ENCODE peak calls at places on chromosome 1, in ten cellular contexts. W, E, M, H, P, U, C, N, I and R are unnamed samples. For H3K27me3, the result is how much of the 10 kb centered on the place peaks cover.

GRCh38 chr1:46487818-46488218 is 1.8 kb upstream of the DMBX1 start:
- DNase-seq in W (peak), E (no peak), M (no peak), H (no peak), P (no peak), U (no peak), C (no peak), N (no peak), I (no peak), R (no peak)

GRCh38 chr1:117592155-117592554 is 13.7 kb upstream of the TENT5C start:
- DNase-seq in W (no peak), E (no peak), M (no peak), H (no peak), P (no peak), U (no peak), C (no peak), N (no peak), I (no peak), R (no peak)

GRCh38 chr1:230315099-230315498 is 111.0 kb downstream of the PGBD5 start:
- DNase-seq in W (no peak), E (no peak), M (no peak), H (no peak), P (no peak), U (no peak), C (no peak), N (no peak), I (no peak), R (no peak)

GRCh38 chr1:77545970-77546369 is 136.5 kb downstream of the ZZZ3 start:
- DNase-seq in W (no peak), E (no peak), M (peak), H (no peak), P (peak), U (no peak), C (no peak), N (no peak), I (no peak), R (no peak)

GRCh38 chr1:161163793-161164192 is 2.4 kb upstream of the PPOX start:
- DNase-seq in W (no peak), E (no peak), M (no peak), H (no peak), P (no peak), U (no peak), C (no peak), N (no peak), I (no peak), R (no peak)

GRCh38 chr1:22142315-22143064 is 407 bp downstream of the WNT4 start:
- DNase-seq in W (peak), E (no peak), M (no peak), H (peak), P (peak), U (no peak), C (no peak), N (no peak), I (no peak), R (peak)

GRCh38 chr1:206012086-206012859 is 9.1 kb upstream of the RAB7B start:
- DNase-seq in W (no peak), E (peak), M (no peak), H (peak), P (no peak), U (peak), C (peak), N (peak), I (no peak), R (no peak)

GRCh38 chr1:197911172-197911856 is 5.9 kb upstream of the LHX9 start:
- DNase-seq in W (peak), E (no peak), M (no peak), H (peak), P (no peak), U (no peak), C (no peak), N (no peak), I (no peak), R (peak)

GRCh38 chr1:82464362-82464931 is 663.7 kb downstream of the ADGRL2 start:
- DNase-seq in W (peak), E (peak), M (no peak), H (no peak), P (peak), U (no peak), C (peak), N (no peak), I (no peak), R (peak)

GRCh38 chr1:59819566-59820438 is 5.1 kb downstream of the HOOK1 start:
- DNase-seq in W (no peak), E (no peak), M (no peak), H (no peak), P (no peak), U (no peak), C (no peak), N (no peak), I (no peak), R (no peak)

GRCh38 chr1:225825078-225825477 is 15.2 kb downstream of the EPHX1 start:
- DNase-seq in W (no peak), E (no peak), M (no peak), H (no peak), P (no peak), U (no peak), C (no peak), N (peak), I (no peak), R (no peak)

GRCh38 chr1:93221913-93222312 is 41.4 kb downstream of the CCDC18 start:
- DNase-seq in W (no peak), E (no peak), M (peak), H (no peak), P (peak), U (peak), C (no peak), N (peak), I (no peak), R (no peak)

GRCh38 chr1:197876894-197877293 is 25.5 kb upstream of the C1orf53 start:
- DNase-seq in W (no peak), E (no peak), M (no peak), H (no peak), P (no peak), U (no peak), C (no peak), N (no peak), I (no peak), R (no peak)

GRCh38 chr1:158806909-158807601 is 24.1 kb upstream of the MNDA start:
- DNase-seq in W (no peak), E (no peak), M (no peak), H (no peak), P (no peak), U (no peak), C (no peak), N (no peak), I (no peak), R (no peak)

GRCh38 chr1:162709870-162710269 is 77.6 kb downstream of the DDR2 start:
- DNase-seq in W (no peak), E (no peak), M (peak), H (no peak), P (no peak), U (no peak), C (no peak), N (no peak), I (no peak), R (no peak)

GRCh38 chr1:100606438-100606837 is 68.5 kb downstream of the GPR88 start:
- DNase-seq in W (peak), E (peak), M (peak), H (no peak), P (peak), U (no peak), C (peak), N (no peak), I (peak), R (peak)

GRCh38 chr1:226786550-226786949 is 47.5 kb upstream of the ITPKB start:
- DNase-seq in W (no peak), E (no peak), M (no peak), H (no peak), P (no peak), U (no peak), C (no peak), N (no peak), I (no peak), R (no peak)

GRCh38 chr1:80769351-80769750 is 1031.4 kb upstream of the ADGRL2 start:
- DNase-seq in W (no peak), E (no peak), M (no peak), H (no peak), P (no peak), U (no peak), C (no peak), N (no peak), I (no peak), R (no peak)

GRCh38 chr1:154353460-154353904 is 28.2 kb downstream of the ATP8B2 start:
- DNase-seq in W (peak), E (no peak), M (peak), H (no peak), P (peak), U (no peak), C (no peak), N (peak), I (peak), R (peak)

GRCh38 chr1:154998818-154999650 is 3.6 kb upstream of the ZBTB7B start:
- DNase-seq in W (peak), E (peak), M (peak), H (peak), P (peak), U (peak), C (peak), N (no peak), I (peak), R (peak)

GRCh38 chr1:89607156-89607555 is 25.8 kb upstream of the LRRC8C start:
- DNase-seq in W (no peak), E (no peak), M (no peak), H (no peak), P (no peak), U (no peak), C (no peak), N (no peak), I (no peak), R (no peak)

GRCh38 chr1:218171302-218171893 is 113.7 kb upstream of the RRP15 start:
- DNase-seq in W (peak), E (no peak), M (peak), H (no peak), P (peak), U (no peak), C (no peak), N (peak), I (peak), R (no peak)

GRCh38 chr1:6109688-6110087 is 64.0 kb downstream of the KCNAB2 start:
- DNase-seq in W (no peak), E (peak), M (no peak), H (no peak), P (no peak), U (no peak), C (peak), N (no peak), I (no peak), R (no peak)
- H3K27me3 ChIP-seq in W (under half), E (under half), M (under half), H (under half), P (under half), U (under half), C (under half), N (under half), I (under half), R (under half)

DNA sequence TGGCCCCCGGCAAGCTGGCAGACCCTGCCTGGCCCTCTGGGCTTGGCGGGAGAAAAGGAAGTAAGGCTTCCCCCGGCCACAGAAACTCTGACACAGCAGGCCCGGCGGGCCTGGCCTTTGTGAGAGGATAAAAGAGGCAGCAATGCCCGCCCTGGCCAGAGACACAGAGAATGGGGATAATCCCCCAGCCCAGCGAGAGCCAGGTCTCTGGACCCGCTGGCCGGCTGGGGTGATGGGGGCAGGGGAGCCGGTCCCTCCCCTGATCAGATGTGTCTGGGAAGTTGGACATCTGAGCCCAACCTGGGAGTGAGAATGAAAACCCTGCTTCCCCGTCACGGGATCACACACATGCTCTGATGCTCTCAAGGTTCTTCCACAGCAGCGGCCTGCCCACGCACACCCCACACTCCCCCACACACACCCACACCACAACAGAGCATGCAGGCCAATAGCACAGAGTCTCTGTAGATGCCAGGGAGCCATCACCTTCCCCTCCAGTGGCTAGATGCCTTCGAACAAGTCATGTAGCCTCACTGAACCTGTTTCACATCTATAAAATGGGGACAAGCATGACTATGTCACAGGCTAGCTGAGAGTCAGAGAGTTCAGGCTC is 4.2 kb downstream of the RSPO1 start:
- DNase-seq in W (peak), E (no peak), M (no peak), H (no peak), P (no peak), U (no peak), C (no peak), N (no peak), I (no peak), R (no peak)
- H3K4me3 ChIP-seq in W (peak), E (no peak), M (no peak), H (no peak), P (no peak), U (no peak), C (no peak), N (no peak), I (no peak), R (no peak)

GRCh38 chr1:11879311-11880180 is 20.8 kb upstream of the NPPB start:
- DNase-seq in W (no peak), E (no peak), M (no peak), H (no peak), P (no peak), U (no peak), C (no peak), N (no peak), I (no peak), R (no peak)
- H3K27me3 ChIP-seq in W (under half), E (under half), M (half or more), H (under half), P (under half), U (under half), C (under half), N (under half), I (under half), R (under half)

GRCh38 chr1:44673675-44674112 is 587 bp downstream of the TMEM53 start:
- DNase-seq in W (no peak), E (no peak), M (no peak), H (no peak), P (no peak), U (no peak), C (no peak), N (no peak), I (no peak), R (no peak)

GRCh38 chr1:44677201-44677520 is 2.6 kb downstream of the ARMH1 start:
- DNase-seq in W (peak), E (no peak), M (peak), H (no peak), P (peak), U (no peak), C (no peak), N (peak), I (no peak), R (no peak)

GRCh38 chr1:44676484-44677200 is 2.1 kb downstream of the ARMH1 start:
- DNase-seq in W (no peak), E (no peak), M (peak), H (no peak), P (peak), U (no peak), C (no peak), N (no peak), I (no peak), R (no peak)

GRCh38 chr1:44674113-44675000 is at the start of the genes ARMH1 and TMEM53:
- DNase-seq in W (peak), E (peak), M (peak), H (peak), P (peak), U (peak), C (peak), N (peak), I (peak), R (peak)

GRCh38 chr1:44675186-44675585 is 672 bp downstream of the ARMH1 start:
- DNase-seq in W (no peak), E (peak), M (no peak), H (no peak), P (no peak), U (no peak), C (no peak), N (no peak), I (no peak), R (no peak)
- H3K4me3 ChIP-seq in W (peak), E (peak), M (peak), H (peak), P (peak), U (no peak), C (peak), N (peak), I (peak), R (peak)

DNA sequence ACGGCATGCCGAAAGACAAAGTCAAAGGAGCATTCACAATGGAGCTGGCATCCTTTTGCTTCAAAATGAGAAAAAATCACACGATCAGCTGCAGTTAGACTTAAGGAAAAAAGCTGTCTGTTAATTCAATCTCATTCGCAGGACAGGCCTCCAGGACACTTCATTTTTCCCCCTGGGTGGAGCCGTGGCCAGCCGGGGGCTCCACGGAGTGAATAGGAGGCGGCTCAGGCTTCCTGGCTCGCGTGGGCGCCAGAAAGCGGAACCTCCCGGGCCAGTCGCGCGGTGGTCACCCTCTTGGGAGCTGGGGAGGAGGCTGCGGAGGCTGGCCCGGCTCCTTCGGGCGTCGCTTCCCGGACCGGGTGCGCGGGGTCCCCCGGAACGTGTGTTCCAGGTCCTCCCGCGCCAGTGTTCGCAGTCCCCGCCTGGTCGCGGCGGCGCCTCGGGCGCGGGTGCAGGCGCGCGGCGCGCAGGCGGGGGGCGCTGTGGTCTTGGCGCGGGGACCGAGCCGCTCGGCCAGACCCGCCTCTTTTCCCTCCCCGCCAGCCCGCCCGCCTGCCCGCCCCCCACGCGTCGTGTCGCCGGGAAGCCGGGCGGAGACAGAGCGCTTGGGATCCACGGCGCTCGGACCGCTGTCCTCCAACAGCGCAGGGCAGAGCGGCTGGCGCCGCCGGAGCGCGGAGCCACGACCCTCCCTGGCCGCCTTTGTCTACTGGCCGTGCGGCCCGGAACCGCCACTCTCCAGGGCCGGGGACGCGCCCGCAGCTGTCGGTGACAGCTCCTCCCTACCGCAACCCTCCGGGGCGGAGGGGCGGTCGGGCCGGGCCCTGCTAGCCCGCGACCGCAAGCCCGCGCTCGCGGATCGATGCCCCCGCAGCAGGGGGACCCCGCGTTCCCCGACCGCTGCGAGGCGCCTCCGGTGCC is at the start of gene RHOU:
- DNase-seq in W (peak), E (peak), M (peak), H (peak), P (peak), U (peak), C (peak), N (peak), I (peak), R (peak)
- H3K27me3 ChIP-seq in W (under half), E (under half), M (under half), H (under half), P (under half), U (half or more), C (under half), N (under half), I (under half), R (under half)

GRCh38 chr1:91736146-91736998 is 149.6 kb downstream of the TGFBR3 start:
- DNase-seq in W (no peak), E (no peak), M (peak), H (no peak), P (peak), U (no peak), C (no peak), N (peak), I (no peak), R (no peak)
- H3K4me3 ChIP-seq in W (no peak), E (no peak), M (peak), H (no peak), P (no peak), U (no peak), C (no peak), N (no peak), I (peak), R (no peak)